ENCODE peak calls at places on chromosomes 11 and 22, in ten cellular contexts. X is AG04450; I is substantia nigra; D is CD8-positive, alpha-beta T cell; B is stomach; A is heart left ventricle; H is RWPE1; W is A549; R is colonic mucosa; L is IMR-90. P is an unnamed sample.

GRCh38 chr22:30005213-30005857 is 74.9 kb upstream of the HORMAD2 start:
- DNase-seq in X (no peak), I (peak), D (peak), B (peak), A (peak), H (peak), W (peak), R (peak), L (peak), P (peak)

GRCh38 chr11:118641463-118642019 is 34.1 kb downstream of the PHLDB1 start:
- DNase-seq in X (no peak), I (no peak), D (no peak), B (peak), A (no peak), H (no peak), W (no peak), R (peak), L (no peak), P (peak)

GRCh38 chr22:49052023-49052538 is 775.6 kb downstream of the BRD1 start:
- DNase-seq in X (no peak), I (no peak), D (no peak), B (no peak), A (no peak), H (no peak), W (no peak), R (peak), L (no peak), P (peak)

GRCh38 chr11:117625237-117625636 is 171.8 kb downstream of the DSCAML1 start:
- DNase-seq in X (no peak), I (no peak), D (no peak), B (no peak), A (no peak), H (no peak), W (no peak), R (no peak), L (no peak), P (peak)

GRCh38 chr11:123537726-123538125 is 107.7 kb downstream of the GRAMD1B start:
- DNase-seq in X (no peak), I (no peak), D (no peak), B (no peak), A (no peak), H (no peak), W (no peak), R (no peak), L (no peak), P (no peak)

GRCh38 chr11:117606211-117606610 is 190.8 kb downstream of the DSCAML1 start:
- DNase-seq in X (no peak), I (no peak), D (no peak), B (no peak), A (no peak), H (no peak), W (no peak), R (no peak), L (no peak), P (no peak)

GRCh38 chr11:76935030-76935429 is 74.3 kb downstream of the ACER3 start:
- DNase-seq in X (no peak), I (no peak), D (no peak), B (no peak), A (no peak), H (no peak), W (peak), R (no peak), L (no peak), P (no peak)

GRCh38 chr11:70201876-70202861 is 927 bp upstream of the FADD start:
- DNase-seq in X (no peak), I (no peak), D (no peak), B (no peak), A (no peak), H (no peak), W (no peak), R (no peak), L (no peak), P (no peak)

GRCh38 chr11:100573911-100574513 is 113.1 kb upstream of the ARHGAP42 start:
- DNase-seq in X (no peak), I (no peak), D (no peak), B (no peak), A (no peak), H (no peak), W (no peak), R (no peak), L (no peak), P (no peak)

GRCh38 chr22:34960005-34960404 is 106.0 kb upstream of the ISX start:
- DNase-seq in X (no peak), I (no peak), D (no peak), B (no peak), A (no peak), H (no peak), W (no peak), R (no peak), L (no peak), P (no peak)

GRCh38 chr11:74135516-74135840 is 35.3 kb downstream of the C2CD3 start:
- DNase-seq in X (no peak), I (no peak), D (no peak), B (no peak), A (no peak), H (no peak), W (no peak), R (no peak), L (no peak), P (no peak)

GRCh38 chr11:134821422-134821821 is 409.4 kb upstream of the B3GAT1 start:
- DNase-seq in X (no peak), I (no peak), D (no peak), B (no peak), A (no peak), H (no peak), W (no peak), R (no peak), L (no peak), P (no peak)

GRCh38 chr11:5524756-5525155 is 8.3 kb upstream of the UBQLNL start:
- DNase-seq in X (no peak), I (no peak), D (no peak), B (no peak), A (no peak), H (no peak), W (no peak), R (no peak), L (no peak), P (no peak)

GRCh38 chr11:120134931-120135228 is 3.0 kb downstream of the TRIM29 start:
- DNase-seq in X (no peak), I (no peak), D (no peak), B (peak), A (no peak), H (no peak), W (no peak), R (peak), L (no peak), P (no peak)

GRCh38 chr22:41699264-41700104 is at the start of gene MEI1:
- DNase-seq in X (peak), I (peak), D (peak), B (peak), A (peak), H (peak), W (peak), R (peak), L (peak), P (peak)

GRCh38 chr11:84819561-84819960 is 807.6 kb downstream of the DLG2 start:
- DNase-seq in X (no peak), I (no peak), D (no peak), B (no peak), A (no peak), H (no peak), W (no peak), R (no peak), L (no peak), P (no peak)

GRCh38 chr11:126892781-126893180 is 107.8 kb downstream of the KIRREL3 start:
- DNase-seq in X (no peak), I (no peak), D (no peak), B (no peak), A (no peak), H (no peak), W (no peak), R (no peak), L (no peak), P (no peak)

GRCh38 chr22:29301716-29302401 is 4.6 kb upstream of the GAS2L1 start:
- DNase-seq in X (no peak), I (no peak), D (no peak), B (no peak), A (no peak), H (no peak), W (no peak), R (no peak), L (no peak), P (no peak)

GRCh38 chr11:86152006-86152862 is 83.3 kb upstream of the PICALM start:
- DNase-seq in X (no peak), I (peak), D (no peak), B (no peak), A (no peak), H (no peak), W (no peak), R (no peak), L (peak), P (no peak)

GRCh38 chr11:57501951-57502350 is 13.6 kb downstream of the SLC43A1 start:
- DNase-seq in X (no peak), I (peak), D (no peak), B (peak), A (peak), H (no peak), W (no peak), R (no peak), L (peak), P (peak)

GRCh38 chr11:6219359-6219758 is 14.0 kb downstream of the C11orf42 start:
- DNase-seq in X (peak), I (no peak), D (no peak), B (no peak), A (no peak), H (peak), W (peak), R (peak), L (peak), P (peak)

GRCh38 chr11:92845390-92846185 is 123.9 kb upstream of the MTNR1B start:
- DNase-seq in X (no peak), I (no peak), D (no peak), B (no peak), A (no peak), H (peak), W (no peak), R (no peak), L (no peak), P (no peak)

GRCh38 chr11:61888043-61888442 is 3.3 kb downstream of the FADS3 start:
- DNase-seq in X (no peak), I (peak), D (no peak), B (no peak), A (peak), H (peak), W (peak), R (no peak), L (peak), P (no peak)

GRCh38 chr11:3166268-3167142 is 1.4 kb upstream of the OSBPL5 start:
- DNase-seq in X (no peak), I (no peak), D (no peak), B (no peak), A (no peak), H (no peak), W (no peak), R (peak), L (no peak), P (peak)

GRCh38 chr11:617248-617911 is 1.6 kb upstream of the IRF7 start:
- DNase-seq in X (no peak), I (no peak), D (peak), B (no peak), A (no peak), H (no peak), W (no peak), R (no peak), L (no peak), P (no peak)

GRCh38 chr11:109960831-109961230 is 132.4 kb upstream of the ZC3H12C start:
- DNase-seq in X (peak), I (peak), D (no peak), B (no peak), A (peak), H (no peak), W (no peak), R (peak), L (peak), P (no peak)

GRCh38 chr11:288328-289144 is at the start of gene PGGHG:
- DNase-seq in X (no peak), I (no peak), D (peak), B (peak), A (peak), H (peak), W (no peak), R (peak), L (no peak), P (peak)

GRCh38 chr11:12071574-12071973 is 38.8 kb upstream of the MICAL2 start:
- DNase-seq in X (no peak), I (no peak), D (no peak), B (no peak), A (no peak), H (no peak), W (peak), R (no peak), L (no peak), P (no peak)

GRCh38 chr22:32695451-32695891 is 106.0 kb upstream of the TIMP3 start:
- DNase-seq in X (peak), I (no peak), D (no peak), B (no peak), A (no peak), H (peak), W (peak), R (no peak), L (peak), P (peak)

GRCh38 chr11:36131719-36132349 is 157.4 kb downstream of the COMMD9 start:
- DNase-seq in X (no peak), I (peak), D (no peak), B (peak), A (peak), H (no peak), W (peak), R (peak), L (peak), P (no peak)

GRCh38 chr22:39230261-39231196 is 14.3 kb downstream of the PDGFB start:
- DNase-seq in X (no peak), I (no peak), D (no peak), B (no peak), A (peak), H (no peak), W (no peak), R (no peak), L (no peak), P (no peak)

GRCh38 chr22:31313366-31314147 is 21.3 kb upstream of the PIK3IP1 start:
- DNase-seq in X (peak), I (peak), D (peak), B (peak), A (peak), H (peak), W (peak), R (peak), L (peak), P (peak)

GRCh38 chr22:25488244-25489020 is 76.0 kb upstream of the GRK3 start:
- DNase-seq in X (no peak), I (peak), D (no peak), B (peak), A (peak), H (peak), W (peak), R (peak), L (peak), P (peak)

GRCh38 chr11:75639752-75640151 is 29.1 kb downstream of the MAP6 start:
- DNase-seq in X (no peak), I (peak), D (no peak), B (peak), A (peak), H (no peak), W (no peak), R (peak), L (peak), P (peak)

GRCh38 chr22:37169947-37170688 is 17.9 kb downstream of the C1QTNF6 start:
- DNase-seq in X (no peak), I (no peak), D (no peak), B (no peak), A (peak), H (no peak), W (no peak), R (no peak), L (no peak), P (no peak)

GRCh38 chr22:37167176-37167980 is 17.7 kb upstream of the IL2RB start:
- DNase-seq in X (no peak), I (no peak), D (no peak), B (no peak), A (peak), H (no peak), W (no peak), R (peak), L (no peak), P (no peak)

GRCh38 chr22:37167981-37168647 is 18.4 kb upstream of the IL2RB start:
- DNase-seq in X (no peak), I (no peak), D (no peak), B (no peak), A (peak), H (no peak), W (no peak), R (no peak), L (no peak), P (peak)

GRCh38 chr22:37171662-37172061 is 16.4 kb downstream of the C1QTNF6 start:
- DNase-seq in X (no peak), I (no peak), D (no peak), B (no peak), A (no peak), H (no peak), W (no peak), R (no peak), L (no peak), P (no peak)

DNA sequence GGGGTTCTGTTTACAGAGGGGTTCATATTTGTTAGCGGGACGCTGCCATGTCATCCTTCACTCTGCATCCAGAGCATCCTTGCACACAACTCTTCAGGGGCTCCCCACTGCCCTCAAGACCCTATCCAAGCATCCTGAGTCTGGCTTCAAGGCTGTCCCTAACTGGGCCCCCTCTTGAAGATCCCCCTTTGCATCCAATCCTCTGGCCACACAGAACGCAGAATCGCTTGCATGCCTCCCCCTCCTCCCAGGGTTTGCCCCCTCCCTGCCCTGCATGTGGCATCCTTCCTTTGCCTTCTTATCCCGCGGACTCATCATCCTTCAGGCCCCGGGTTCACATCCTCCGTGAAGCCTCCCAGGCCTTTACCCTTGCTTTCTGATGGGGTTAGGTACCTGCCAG is 18.6 kb downstream of the C1QTNF6 start:
- DNase-seq in X (no peak), I (no peak), D (no peak), B (no peak), A (peak), H (no peak), W (no peak), R (no peak), L (no peak), P (no peak)
- H3K27ac ChIP-seq in X (no peak), I (no peak), D (peak), B (peak), A (no peak), H (no peak), W (peak), R (no peak), L (no peak), P (no peak)

GRCh38 chr11:128299132-128299726 is 288.1 kb downstream of the ETS1 start:
- DNase-seq in X (no peak), I (no peak), D (no peak), B (no peak), A (no peak), H (no peak), W (no peak), R (no peak), L (peak), P (no peak)

GRCh38 chr11:128298271-128298670 is 289.1 kb downstream of the ETS1 start:
- DNase-seq in X (no peak), I (no peak), D (no peak), B (no peak), A (no peak), H (no peak), W (no peak), R (no peak), L (no peak), P (no peak)

GRCh38 chr11:128294685-128295079 is 292.7 kb downstream of the ETS1 start:
- DNase-seq in X (no peak), I (no peak), D (no peak), B (no peak), A (no peak), H (no peak), W (no peak), R (no peak), L (peak), P (no peak)

GRCh38 chr11:128297805-128298204 is 289.6 kb downstream of the ETS1 start:
- DNase-seq in X (no peak), I (no peak), D (no peak), B (no peak), A (no peak), H (no peak), W (no peak), R (no peak), L (no peak), P (no peak)

GRCh38 chr11:128297111-128297651 is 290.2 kb downstream of the ETS1 start:
- DNase-seq in X (no peak), I (no peak), D (peak), B (peak), A (no peak), H (no peak), W (no peak), R (no peak), L (peak), P (peak)
- H3K27ac ChIP-seq in X (no peak), I (no peak), D (no peak), B (peak), A (no peak), H (no peak), W (no peak), R (no peak), L (no peak), P (peak)

GRCh38 chr22:46942816-46943783 is 180.7 kb downstream of the TBC1D22A start:
- DNase-seq in X (no peak), I (no peak), D (no peak), B (no peak), A (peak), H (no peak), W (no peak), R (peak), L (no peak), P (no peak)
- H3K27ac ChIP-seq in X (no peak), I (no peak), D (no peak), B (peak), A (peak), H (no peak), W (no peak), R (no peak), L (no peak), P (peak)

GRCh38 chr11:60818057-60818456 is 23.9 kb upstream of the CCDC86 start:
- DNase-seq in X (no peak), I (no peak), D (no peak), B (no peak), A (no peak), H (no peak), W (no peak), R (no peak), L (no peak), P (no peak)

GRCh38 chr11:60825790-60826189 is 16.1 kb upstream of the CCDC86 start:
- DNase-seq in X (no peak), I (no peak), D (no peak), B (no peak), A (no peak), H (no peak), W (no peak), R (no peak), L (no peak), P (no peak)

GRCh38 chr11:60825118-60825517 is 16.8 kb upstream of the CCDC86 start:
- DNase-seq in X (no peak), I (no peak), D (no peak), B (no peak), A (no peak), H (no peak), W (no peak), R (no peak), L (no peak), P (no peak)

GRCh38 chr11:60816590-60817157 is 25.2 kb upstream of the CCDC86 start:
- DNase-seq in X (no peak), I (no peak), D (no peak), B (no peak), A (no peak), H (no peak), W (no peak), R (no peak), L (no peak), P (no peak)

GRCh38 chr11:60821827-60822599 is 19.9 kb upstream of the CCDC86 start:
- DNase-seq in X (no peak), I (no peak), D (no peak), B (no peak), A (no peak), H (no peak), W (no peak), R (no peak), L (no peak), P (no peak)
- H3K27ac ChIP-seq in X (no peak), I (no peak), D (no peak), B (no peak), A (no peak), H (no peak), W (no peak), R (no peak), L (no peak), P (no peak)